ENCODE peak calls at places on chromosomes 6 and 20, in six cellular contexts. D, B, X, P, U and M are unnamed samples.
A peak's percentile ranks its signal among the peaks of the same experiment; 100 is the strongest.

GRCh38 chr20:25479638-25480037 is 72.2 kb downstream of the GINS1 start:
- DNase-seq in D (no peak), B (no peak), U (no peak), P (no peak), X (no peak), M (no peak)

GRCh38 chr20:62805365-62805710 is 703 bp downstream of the OGFR start:
- DNase-seq in P (no peak), X (peak; percentile 26), D (peak; percentile 57), U (no peak), B (no peak), M (no peak)

GRCh38 chr6:44808148-44808547 is 420.6 kb downstream of the CDC5L start:
- DNase-seq in X (no peak), D (no peak), B (no peak), U (no peak), P (no peak), M (no peak)

GRCh38 chr6:169542491-169542890 is 159.3 kb downstream of the WDR27 start:
- DNase-seq in X (no peak), B (no peak), U (no peak), P (no peak), D (no peak), M (no peak)

GRCh38 chr6:21479140-21479539 is 114.4 kb upstream of the SOX4 start:
- DNase-seq in D (no peak), P (peak; percentile 51), X (peak; percentile 71), U (no peak), B (no peak), M (no peak)

GRCh38 chr6:20400476-20401402 is 940 bp upstream of the E2F3 start:
- DNase-seq in X (peak; percentile 44), D (peak; percentile 81), B (peak; percentile 78), U (no peak), P (peak; percentile 24), M (peak; percentile 4)

GRCh38 chr6:111888928-111889696 is 15.9 kb upstream of the FYN start:
- DNase-seq in U (no peak), X (peak; percentile 40), P (no peak), D (peak; percentile 23), B (no peak), M (no peak)

GRCh38 chr6:64064919-64065318 is 429.3 kb downstream of the PHF3 start:
- DNase-seq in D (no peak), U (no peak), X (no peak), B (no peak), P (no peak), M (no peak)

GRCh38 chr20:48830826-48831318 is 3.1 kb upstream of the PREX1 start:
- DNase-seq in D (no peak), P (no peak), U (no peak), B (no peak), X (no peak), M (no peak)

GRCh38 chr6:128731249-128732165 is 151.4 kb upstream of the LAMA2 start:
- DNase-seq in D (peak; percentile 78), B (no peak), X (peak; percentile 88), U (no peak), P (peak; percentile 70), M (peak; percentile 42)
- TF ChIP-seq CTCF in D (peak; percentile 57), B (peak; percentile 46), X (peak; percentile 66), U (peak; percentile 50), P (peak; percentile 82), M (peak; percentile 87)

GRCh38 chr6:133891814-133892443 is 3.0 kb downstream of the TCF21 start:
- DNase-seq in P (no peak), D (no peak), B (no peak), X (peak; percentile 16), U (no peak), M (no peak)

GRCh38 chr6:133890941-133891813 is 2.3 kb downstream of the TCF21 start:
- DNase-seq in U (no peak), B (peak; percentile 34), P (peak; percentile 12), X (peak; percentile 49), D (peak; percentile 44), M (no peak)

GRCh38 chr6:133887478-133887877 is 1.4 kb upstream of the TCF21 start:
- DNase-seq in D (no peak), U (no peak), B (no peak), P (no peak), X (no peak), M (no peak)

GRCh38 chr6:133888931-133889556 is at the start of gene TCF21:
- DNase-seq in U (no peak), P (no peak), D (no peak), X (peak; percentile 63), B (peak; percentile 32), M (no peak)

GRCh38 chr6:133889557-133890301 is 816 bp downstream of the TCF21 start:
- DNase-seq in D (peak; percentile 38), P (no peak), B (peak; percentile 22), X (peak; percentile 30), U (no peak), M (no peak)
- TF ChIP-seq CTCF in D (peak; percentile 32), P (no peak), B (no peak), X (peak; percentile 18), U (no peak), M (no peak)

GRCh38 chr6:35469711-35470662 is 1.8 kb downstream of the RPL10A start:
- DNase-seq in P (peak; percentile 33), B (no peak), U (no peak), D (peak; percentile 44), X (peak; percentile 31), M (no peak)

GRCh38 chr6:35465646-35466045 is 2.6 kb upstream of the RPL10A start:
- DNase-seq in U (no peak), B (no peak), D (no peak), P (no peak), X (no peak), M (no peak)

GRCh38 chr6:35468980-35469710 is 944 bp downstream of the RPL10A start:
- DNase-seq in D (no peak), P (no peak), U (no peak), X (no peak), B (peak; percentile 52), M (no peak)

GRCh38 chr6:35470663-35471120 is 2.5 kb downstream of the RPL10A start:
- DNase-seq in P (no peak), D (no peak), U (no peak), B (no peak), X (no peak), M (no peak)

GRCh38 chr6:35468181-35468979 is at the start of gene RPL10A:
- DNase-seq in D (peak; percentile 97), U (peak; percentile 96), X (peak; percentile 99), B (peak; percentile 93), P (peak; percentile 96), M (peak; percentile 95)
- TF ChIP-seq CTCF in D (peak; percentile 97), U (peak; percentile 91), X (peak; percentile 97), B (peak; percentile 92), P (peak; percentile 85), M (peak; percentile 98)

DNA sequence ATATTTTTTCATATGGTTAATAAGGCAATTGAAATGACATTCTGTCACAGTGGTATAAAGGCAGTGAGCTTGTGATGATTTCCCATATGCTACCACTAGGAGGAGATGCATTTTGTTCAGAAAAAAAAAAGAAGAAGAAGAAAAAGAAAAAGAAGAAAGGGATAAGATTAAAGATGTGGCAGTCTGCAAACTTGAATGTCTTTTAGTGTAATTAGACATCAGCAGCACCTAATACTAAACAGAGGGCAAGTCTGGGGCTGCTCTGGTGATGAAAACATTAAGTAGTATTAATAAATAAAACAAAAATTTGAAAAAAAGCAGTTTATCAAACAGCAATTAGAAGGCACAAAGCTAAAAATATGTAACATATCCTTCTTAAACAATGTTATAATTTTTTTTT is 95.4 kb upstream of the DEFB112 start:
- DNase-seq in B (no peak), U (no peak), P (peak; percentile 3), X (no peak), D (peak; percentile 24), M (no peak)
- TF ChIP-seq CTCF in B (no peak), U (no peak), P (peak; percentile 49), X (peak; percentile 23), D (peak; percentile 32), M (peak; percentile 69)

DNA sequence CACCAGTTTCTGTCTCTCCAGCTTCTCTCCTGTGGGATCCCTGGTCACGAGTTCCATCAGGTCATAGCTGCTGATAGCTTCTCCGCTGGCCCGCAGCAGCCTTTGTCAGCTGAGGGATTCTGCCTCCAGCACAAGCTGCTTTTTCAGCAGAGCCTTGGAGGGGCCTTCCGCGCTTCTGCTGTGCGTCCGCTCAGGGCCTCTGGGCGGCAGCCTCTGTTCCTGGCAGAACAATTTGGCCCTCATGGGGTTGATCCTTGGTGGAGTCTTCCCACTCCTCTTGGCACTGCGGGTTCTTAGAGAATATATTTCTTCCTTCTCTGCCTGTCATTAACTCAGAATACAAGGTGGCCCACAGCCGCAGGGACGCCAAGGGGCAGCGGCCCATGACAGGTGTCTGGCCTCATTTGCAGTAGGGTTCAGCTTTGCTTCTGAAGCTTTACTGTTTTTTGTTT is 158.8 kb downstream of the DTNBP1 start:
- DNase-seq in P (peak; percentile 62), B (peak; percentile 64), U (no peak), X (peak; percentile 35), D (no peak), M (no peak)
- TF ChIP-seq CTCF in P (peak; percentile 47), B (peak; percentile 25), U (no peak), X (peak; percentile 31), D (peak; percentile 15), M (no peak)